ENCODE peak calls at places on chromosomes 6 and 20, in four cellular contexts. H, F, M and O are unnamed samples.

GRCh38 chr6:34223381-34223963 is 13.2 kb upstream of the HMGA1 start:
- DNase-seq in M (no peak), F (no peak), H (no peak), O (no peak)

GRCh38 chr20:51611625-51611890 is 69.0 kb upstream of the NFATC2 start:
- DNase-seq in H (no peak), F (no peak), M (no peak), O (no peak)

GRCh38 chr20:41655966-41656685 is 37.9 kb upstream of the CHD6 start:
- DNase-seq in H (no peak), F (no peak), M (no peak), O (no peak)

GRCh38 chr6:33069021-33069738 is 4.3 kb downstream of the HLA-DPA1 start:
- DNase-seq in F (no peak), M (no peak), H (no peak), O (no peak)

GRCh38 chr6:2960935-2961334 is 10.4 kb downstream of the SERPINB6 start:
- DNase-seq in F (no peak), H (no peak), M (no peak), O (no peak)

GRCh38 chr20:38152175-38153010 is 12.7 kb downstream of the TGM2 start:
- DNase-seq in M (peak; percentile 56), F (peak; percentile 84), H (no peak), O (no peak)

GRCh38 chr6:164990901-164991300 is 318.5 kb downstream of the C6orf118 start:
- DNase-seq in M (no peak), F (no peak), H (no peak), O (no peak)

GRCh38 chr6:36858407-36858981 is 16.1 kb downstream of the PPIL1 start:
- DNase-seq in H (no peak), F (no peak), M (no peak), O (no peak)

GRCh38 chr6:56140090-56140489 is 107.3 kb downstream of the COL21A1 start:
- DNase-seq in M (no peak), H (no peak), F (no peak), O (no peak)

GRCh38 chr6:144725731-144726522 is 440.8 kb downstream of the UTRN start:
- DNase-seq in H (no peak), M (no peak), F (peak; percentile 21), O (no peak)

GRCh38 chr6:116210750-116211425 is 43.0 kb downstream of the TSPYL4 start:
- DNase-seq in M (no peak), F (peak; percentile 61), H (no peak), O (no peak)

GRCh38 chr20:13085275-13085674 is 76.5 kb downstream of the SPTLC3 start:
- DNase-seq in M (no peak), F (no peak), H (no peak), O (no peak)

GRCh38 chr6:71393471-71393870 is 104.9 kb downstream of the OGFRL1 start:
- DNase-seq in H (no peak), M (no peak), F (no peak), O (no peak)

GRCh38 chr20:8228315-8228714 is 96.2 kb downstream of the PLCB1 start:
- DNase-seq in M (no peak), H (no peak), F (no peak), O (no peak)

GRCh38 chr6:68229566-68229965 is 405.5 kb upstream of the ADGRB3 start:
- DNase-seq in H (no peak), M (no peak), F (no peak), O (no peak)

GRCh38 chr6:69232506-69233194 is 564.2 kb downstream of the LMBRD1 start:
- DNase-seq in M (peak; percentile 11), F (peak; percentile 77), H (peak; percentile 94), O (peak; percentile 85)

GRCh38 chr6:41470341-41471063 is 75.7 kb upstream of the FOXP4 start:
- DNase-seq in H (peak; percentile 60), M (peak; percentile 55), F (peak; percentile 41), O (no peak)

GRCh38 chr6:126716826-126717514 is 377.1 kb downstream of the CENPW start:
- DNase-seq in H (no peak), M (no peak), F (no peak), O (no peak)

GRCh38 chr6:106466211-106466610 is 105.7 kb downstream of the CRYBG1 start:
- DNase-seq in H (no peak), F (no peak), M (no peak), O (no peak)

DNA sequence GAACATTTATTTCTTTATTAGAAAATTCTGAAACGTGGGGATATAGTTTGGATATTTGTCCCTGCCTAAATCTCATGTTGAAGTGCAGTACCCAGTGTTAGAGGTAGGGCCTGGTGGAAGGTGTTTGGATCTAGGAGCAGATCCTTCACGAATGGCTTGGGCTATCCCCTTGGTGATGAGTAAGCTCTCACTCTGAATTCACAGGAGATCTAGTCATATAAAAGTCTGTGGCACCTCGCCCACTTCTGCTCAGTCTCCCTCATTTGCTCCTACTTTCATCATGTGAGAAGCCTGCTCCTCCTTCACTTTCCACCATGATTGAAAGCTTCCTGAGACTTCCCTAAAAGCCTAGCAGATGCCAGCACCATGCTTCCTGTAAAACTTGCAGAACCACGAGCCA is 96.8 kb upstream of the GJE1 start:
- DNase-seq in H (no peak), F (no peak), M (no peak), O (no peak)
- TF ChIP-seq CTCF in H (no peak), F (no peak), M (no peak), O (no peak)

DNA sequence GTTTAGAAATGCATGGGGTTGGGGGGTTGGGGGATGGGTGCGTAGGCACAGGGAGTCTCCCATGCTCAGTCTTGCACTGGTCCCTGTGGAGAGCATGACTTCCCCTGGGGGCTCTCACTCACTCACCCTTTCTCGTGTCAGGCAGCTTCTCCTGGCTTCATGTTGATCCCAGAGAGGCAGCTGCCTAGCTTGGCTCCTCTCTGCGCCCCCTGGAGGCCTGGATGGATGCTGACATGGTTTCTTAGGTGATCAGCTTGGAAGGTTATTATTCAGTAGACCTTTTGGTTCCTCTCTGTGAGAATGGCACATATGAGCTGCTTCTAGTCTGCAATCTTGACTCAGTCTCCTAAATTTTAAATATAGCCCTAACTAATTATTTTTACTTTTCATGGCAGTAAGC is 109.3 kb upstream of the FAM83B start:
- DNase-seq in H (no peak), F (no peak), M (no peak), O (no peak)
- TF ChIP-seq CTCF in H (no peak), F (no peak), M (no peak), O (peak; percentile 43)

DNA sequence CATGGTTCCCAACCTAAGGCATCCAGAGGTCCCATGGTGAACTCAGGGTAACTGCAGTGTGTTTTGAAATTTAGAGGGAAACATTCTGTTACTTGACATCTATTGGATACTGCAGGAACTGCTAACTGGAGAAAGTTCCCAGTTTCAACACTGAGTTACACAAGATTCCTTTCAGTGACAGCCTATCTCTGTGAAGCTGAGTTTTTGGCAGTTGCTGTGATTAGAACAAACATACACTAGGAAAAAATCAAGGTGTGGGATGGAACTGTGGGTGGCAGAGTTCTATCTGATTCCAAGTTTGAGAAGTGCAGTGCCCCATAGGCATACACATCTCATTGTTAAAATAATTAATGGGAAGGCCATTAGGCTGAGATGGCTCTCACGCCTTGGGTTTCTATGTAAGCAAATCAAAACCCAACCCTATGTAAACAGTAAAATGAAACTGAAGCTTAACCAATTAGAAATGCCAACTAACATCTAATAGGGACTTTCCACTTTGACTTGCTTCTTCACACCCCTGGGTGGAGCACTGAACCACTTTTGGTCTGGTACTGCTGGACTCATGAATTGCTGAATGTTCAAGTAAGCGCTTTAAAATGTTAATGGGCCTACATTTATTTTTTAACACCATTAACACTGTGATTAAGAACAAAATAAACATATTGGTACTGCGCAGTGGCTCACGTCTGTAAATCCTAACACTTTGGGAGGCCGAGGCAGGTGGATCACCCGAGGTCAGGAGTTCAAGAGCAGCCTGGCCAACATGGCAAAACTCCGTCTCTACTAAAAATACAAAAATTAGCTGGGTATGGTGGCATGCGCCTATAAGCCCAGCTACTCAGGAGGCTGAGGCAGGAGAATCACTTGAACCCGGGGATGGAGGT is 55.2 kb upstream of the TBC1D7 start:
- DNase-seq in F (no peak), H (no peak), M (no peak), O (no peak)
- TF ChIP-seq CTCF in F (peak; percentile 44), H (no peak), M (peak; percentile 14), O (no peak)

DNA sequence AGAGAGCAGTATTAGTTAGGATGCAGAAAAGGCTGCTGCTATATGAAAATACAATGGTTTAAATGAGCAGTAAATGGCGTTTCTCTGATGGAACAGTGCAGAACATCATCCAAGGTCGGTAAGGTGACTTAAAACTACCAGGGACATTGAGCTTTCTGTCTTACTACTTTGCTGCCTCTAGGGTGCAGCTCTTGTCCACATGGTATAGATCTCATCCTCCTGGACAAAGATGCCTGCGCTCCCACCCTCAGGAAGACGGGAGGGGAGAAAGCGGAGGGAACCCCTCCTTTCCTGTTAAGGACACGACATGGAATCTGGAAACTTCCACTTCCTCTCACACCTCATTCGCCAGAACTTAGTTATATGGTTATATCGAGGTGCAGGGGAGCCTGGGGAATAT is 224.4 kb upstream of the TSHZ2 start:
- DNase-seq in F (no peak), H (no peak), M (no peak), O (no peak)
- TF ChIP-seq CTCF in F (peak; percentile 39), H (no peak), M (no peak), O (peak; percentile 51)

GRCh38 chr20:3889489-3890409 is 562 bp downstream of the PANK2 start:
- DNase-seq in M (no peak), H (peak; percentile 54), F (peak; percentile 37), O (peak; percentile 15)
- TF ChIP-seq CTCF in M (no peak), H (no peak), F (no peak), O (no peak)